ENCODE peak calls at places on chromosomes 7 and 10, in ten cellular contexts. M is NCI-H1436; Q is T-helper 1 cell; W is activated CD4-positive, alpha-beta T cell treated with anti-CD3 and anti-CD28 coated beads, Interleukin-2, amount 50 U/mL, for 48 hours; J is AG04450; H is uterus; D is MCF 10A; V is left ventricle myocardium superior; L is stimulated activated CD8-positive, alpha-beta memory T cell treated with anti-CD3 and anti-CD28 coated beads, Interleukin-4, amount 100 ng/mL, for 24 hours; B is IMR-90. I is an unnamed sample.

GRCh38 chr7:23347682-23348180 is 48.6 kb downstream of the MALSU1 start:
- DNase-seq in M (no peak), Q (no peak), W (no peak), J (no peak), H (no peak), D (peak; percentile 83), V (no peak), L (no peak), B (peak; percentile 91), I (peak; percentile 37)

GRCh38 chr10:121813211-121813812 is 114.5 kb downstream of the ATE1 start:
- DNase-seq in M (no peak), Q (no peak), W (no peak), J (no peak), H (no peak), D (no peak), V (no peak), L (no peak), B (peak; percentile 49), I (no peak)

GRCh38 chr7:143341842-143342241 is 20.7 kb downstream of the FAM131B start:
- DNase-seq in M (no peak), Q (no peak), W (no peak), J (no peak), H (no peak), D (no peak), V (no peak), L (no peak), B (no peak), I (no peak)

GRCh38 chr7:68792351-68792750 is 805.9 kb upstream of the AUTS2 start:
- DNase-seq in M (no peak), Q (no peak), W (no peak), J (no peak), H (no peak), D (no peak), V (no peak), L (no peak), B (no peak), I (no peak)

GRCh38 chr10:11145498-11145855 is 127.8 kb downstream of the CELF2 start:
- DNase-seq in M (no peak), Q (peak; percentile 36), W (peak; percentile 47), J (no peak), H (no peak), D (no peak), V (no peak), L (peak; percentile 34), B (no peak), I (no peak)

GRCh38 chr10:75108684-75109458 is 2.6 kb upstream of the SAMD8 start:
- DNase-seq in M (no peak), Q (no peak), W (no peak), J (no peak), H (no peak), D (no peak), V (peak; percentile 39), L (no peak), B (no peak), I (peak; percentile 86)

GRCh38 chr10:7773845-7774801 is 13.7 kb downstream of the KIN start:
- DNase-seq in M (no peak), Q (no peak), W (no peak), J (no peak), H (no peak), D (peak; percentile 52), V (peak; percentile 58), L (no peak), B (no peak), I (no peak)

GRCh38 chr7:44517175-44517574 is 24.0 kb downstream of the NPC1L1 start:
- DNase-seq in M (no peak), Q (no peak), W (no peak), J (no peak), H (no peak), D (no peak), V (no peak), L (no peak), B (no peak), I (no peak)

GRCh38 chr7:598899-599298 is 79.3 kb upstream of the PDGFA start:
- DNase-seq in M (no peak), Q (no peak), W (no peak), J (no peak), H (no peak), D (no peak), V (peak; percentile 20), L (no peak), B (no peak), I (no peak)

GRCh38 chr7:139088268-139088667 is 21.3 kb downstream of the ZC3HAV1 start:
- DNase-seq in M (no peak), Q (no peak), W (no peak), J (no peak), H (no peak), D (no peak), V (no peak), L (no peak), B (no peak), I (no peak)

GRCh38 chr10:100518761-100519241 is 860 bp downstream of the SEC31B start:
- DNase-seq in M (peak; percentile 25), Q (no peak), W (peak; percentile 72), J (no peak), H (no peak), D (peak; percentile 72), V (peak; percentile 57), L (no peak), B (peak; percentile 70), I (peak; percentile 70)

I was measured in mesendoderm.